ENCODE peak calls at places on chromosomes 13 and 19, in nine cellular contexts. M is tibial nerve; U is effector memory CD4-positive, alpha-beta T cell; H is cardiac fibroblast; L is type B pancreatic cell; R is neural progenitor cell; C is iris pigment epithelial cell; N is astrocyte of the cerebellum; I is stimulated activated CD4-positive, alpha-beta T cell treated with anti-CD3 and anti-CD28 coated beads, Interleukin-12 subunit alpha, Interleukin-12 subunit beta, amount 100 ng/mL, for 48 hours. F is an unnamed sample.

GRCh38 chr19:43423779-43424178 is 9.1 kb downstream of the TEX101 start:
- DNase-seq in M (no peak), U (no peak), H (no peak), L (no peak), R (no peak), C (no peak), N (no peak), I (no peak), F (no peak)

GRCh38 chr19:3463959-3464796 is 16.1 kb downstream of the SMIM24 start:
- DNase-seq in M (no peak), U (no peak), H (no peak), L (no peak), R (no peak), C (no peak), N (no peak), I (no peak), F (no peak)

GRCh38 chr13:48876289-48876688 is 99.4 kb upstream of the FNDC3A start:
- DNase-seq in M (no peak), U (no peak), H (no peak), L (no peak), R (peak; percentile 38), C (no peak), N (no peak), I (no peak), F (no peak)

GRCh38 chr19:54339646-54340358 is 840 bp upstream of the LILRA4 start:
- DNase-seq in M (no peak), U (no peak), H (no peak), L (no peak), R (no peak), C (no peak), N (no peak), I (no peak), F (no peak)

GRCh38 chr13:110340812-110341444 is 33.8 kb downstream of the COL4A2 start:
- DNase-seq in M (peak; percentile 34), U (peak; percentile 5), H (peak; percentile 91), L (no peak), R (no peak), C (peak; percentile 84), N (no peak), I (peak; percentile 60), F (no peak)

GRCh38 chr13:35994131-35994966 is 136.8 kb downstream of the DCLK1 start:
- DNase-seq in M (no peak), U (no peak), H (peak; percentile 98), L (no peak), R (no peak), C (peak; percentile 93), N (peak; percentile 93), I (no peak), F (peak; percentile 84)

GRCh38 chr13:49791214-49791752 is 1.2 kb downstream of the KPNA3 start:
- DNase-seq in M (peak; percentile 16), U (no peak), H (peak; percentile 50), L (no peak), R (peak; percentile 50), C (peak; percentile 43), N (no peak), I (no peak), F (no peak)

GRCh38 chr19:44476559-44477408 is 23.5 kb downstream of the ZNF180 start:
- DNase-seq in M (no peak), U (no peak), H (peak; percentile 23), L (no peak), R (peak; percentile 12), C (peak; percentile 8), N (no peak), I (no peak), F (no peak)

GRCh38 chr19:42348211-42348610 is 22.8 kb downstream of the MEGF8 start:
- DNase-seq in M (no peak), U (no peak), H (no peak), L (no peak), R (no peak), C (no peak), N (no peak), I (no peak), F (no peak)

GRCh38 chr19:29878973-29879654 is 62.9 kb upstream of the URI1 start:
- DNase-seq in M (peak; percentile 8), U (no peak), H (peak; percentile 23), L (no peak), R (peak; percentile 18), C (peak; percentile 35), N (no peak), I (no peak), F (peak; percentile 45)

GRCh38 chr13:46386996-46387851 is at the start of gene RUBCNL:
- DNase-seq in M (no peak), U (no peak), H (no peak), L (no peak), R (peak; percentile 84), C (no peak), N (no peak), I (peak; percentile 33), F (peak; percentile 75)

GRCh38 chr19:55319786-55320185 is 5.4 kb downstream of the TMEM150B start:
- DNase-seq in M (no peak), U (no peak), H (peak; percentile 61), L (no peak), R (peak; percentile 89), C (peak; percentile 43), N (no peak), I (no peak), F (peak; percentile 43)

GRCh38 chr19:8028951-8029491 is 23.5 kb upstream of the CCL25 start:
- DNase-seq in M (no peak), U (no peak), H (peak; percentile 62), L (no peak), R (peak; percentile 98), C (no peak), N (no peak), I (no peak), F (no peak)

GRCh38 chr19:53123400-53123799 is 9.3 kb downstream of the ZNF415 start:
- DNase-seq in M (no peak), U (no peak), H (no peak), L (peak; percentile 27), R (no peak), C (no peak), N (no peak), I (no peak), F (no peak)

GRCh38 chr13:22915442-22916082 is 265.2 kb upstream of the SGCG start:
- DNase-seq in M (no peak), U (no peak), H (peak; percentile 49), L (peak; percentile 84), R (peak; percentile 84), C (peak; percentile 63), N (peak; percentile 8), I (no peak), F (peak; percentile 23)

GRCh38 chr13:50257646-50258045 is 242.4 kb downstream of the KCNRG start:
- DNase-seq in M (no peak), U (no peak), H (no peak), L (no peak), R (no peak), C (no peak), N (no peak), I (no peak), F (no peak)

GRCh38 chr13:26601669-26602068 is 44.2 kb downstream of the WASF3 start:
- DNase-seq in M (no peak), U (no peak), H (peak; percentile 38), L (no peak), R (no peak), C (peak; percentile 39), N (no peak), I (no peak), F (no peak)

GRCh38 chr13:41580345-41580744 is 123.0 kb downstream of the RGCC start:
- DNase-seq in M (no peak), U (no peak), H (no peak), L (no peak), R (no peak), C (no peak), N (no peak), I (no peak), F (no peak)

GRCh38 chr19:16660763-16661479 is at the start of gene TMEM38A:
- DNase-seq in M (no peak), U (peak; percentile 28), H (no peak), L (peak; percentile 71), R (peak; percentile 63), C (no peak), N (no peak), I (no peak), F (peak; percentile 55)

GRCh38 chr13:32752997-32753606 is 166.8 kb downstream of the PDS5B start:
- DNase-seq in M (no peak), U (no peak), H (no peak), L (no peak), R (no peak), C (no peak), N (no peak), I (no peak), F (no peak)

GRCh38 chr19:28468701-28469459 is 744.1 kb downstream of the UQCRFS1 start:
- DNase-seq in M (no peak), U (no peak), H (peak; percentile 18), L (no peak), R (peak; percentile 48), C (no peak), N (no peak), I (no peak), F (no peak)

F was measured in RWPE1.